ENCODE peak calls at places on chromosomes 12 and 14, in four cellular contexts. E is GM12878, R is K562, B is H1. A is an unnamed sample.

GRCh38 chr14:104431929-104432541 is 147.5 kb upstream of the C14orf180 start:
- DNase-seq in E (no peak), R (no peak), B (no peak), A (no peak)

GRCh38 chr12:91417649-91418048 is 235.0 kb upstream of the DCN start:
- DNase-seq in R (no peak), B (no peak), E (no peak), A (no peak)

GRCh38 chr14:75196468-75196867 is 20.1 kb upstream of the TMED10 start:
- DNase-seq in B (no peak), E (no peak), R (no peak), A (peak; percentile 84)

GRCh38 chr14:77498120-77498979 is at the start of gene ISM2:
- DNase-seq in B (peak; percentile 72), E (no peak), R (peak; percentile 43), A (peak; percentile 44)

GRCh38 chr12:78398750-78399149 is 465.8 kb upstream of the SYT1 start:
- DNase-seq in R (no peak), B (no peak), E (no peak), A (no peak)

GRCh38 chr14:87066221-87066817 is 926.7 kb downstream of the GALC start:
- DNase-seq in B (no peak), R (no peak), E (no peak), A (peak; percentile 3)

GRCh38 chr12:51976376-51977160 is 25.1 kb downstream of the ACVR1B start:
- DNase-seq in R (no peak), E (no peak), B (no peak), A (peak; percentile 92)

GRCh38 chr12:72264548-72265175 is 7.5 kb upstream of the TRHDE start:
- DNase-seq in B (no peak), R (peak; percentile 16), E (no peak), A (peak; percentile 19)

GRCh38 chr12:114869091-114869834 is 185.3 kb upstream of the TBX3 start:
- DNase-seq in E (no peak), B (no peak), R (no peak), A (no peak)

GRCh38 chr12:49236423-49236822 is 28.5 kb upstream of the TUBA1C start:
- DNase-seq in R (no peak), B (no peak), E (no peak), A (no peak)

GRCh38 chr14:89137514-89138163 is 279.4 kb downstream of the FOXN3 start:
- DNase-seq in B (no peak), R (peak; percentile 10), E (no peak), A (peak; percentile 45)

GRCh38 chr12:104571328-104571727 is 114.6 kb downstream of the CHST11 start:
- DNase-seq in R (no peak), E (peak; percentile 57), B (no peak), A (no peak)

GRCh38 chr12:61920230-61920629 is 340.0 kb upstream of the USP15 start:
- DNase-seq in R (no peak), E (no peak), B (no peak), A (no peak)

GRCh38 chr12:53268637-53269562 is 801 bp downstream of the ESPL1 start:
- DNase-seq in E (no peak), R (peak; percentile 24), B (no peak), A (no peak)

GRCh38 chr12:123948401-123949117 is 24.1 kb downstream of the CCDC92 start:
- DNase-seq in E (no peak), B (no peak), R (no peak), A (no peak)

GRCh38 chr14:55609681-55610080 is 29.7 kb downstream of the KTN1 start:
- DNase-seq in B (no peak), E (no peak), R (no peak), A (peak; percentile 13)

GRCh38 chr14:93980464-93981201 is 4.3 kb upstream of the ASB2 start:
- DNase-seq in E (no peak), R (no peak), B (no peak), A (no peak)

GRCh38 chr14:105283899-105284298 is 16.9 kb downstream of the BRF1 start:
- DNase-seq in B (no peak), R (no peak), E (no peak), A (no peak)

GRCh38 chr14:103517626-103518415 is 4.8 kb downstream of the CKB start:
- DNase-seq in B (peak; percentile 67), R (no peak), E (no peak), A (no peak)

GRCh38 chr12:69196302-69197288 is 42.8 kb upstream of the CPSF6 start:
- DNase-seq in R (peak; percentile 12), E (no peak), B (no peak), A (peak; percentile 10)

GRCh38 chr12:49264873-49265792 is at the start of gene TUBA1C:
- DNase-seq in E (peak; percentile 57), B (peak; percentile 97), R (peak; percentile 99), A (peak; percentile 88)

GRCh38 chr14:90140298-90140955 is 78.6 kb downstream of the KCNK13 start:
- DNase-seq in R (no peak), B (no peak), E (no peak), A (no peak)

GRCh38 chr12:24661657-24662096 is 287.2 kb downstream of the BCAT1 start:
- DNase-seq in R (no peak), E (no peak), B (no peak), A (peak; percentile 70)

GRCh38 chr12:69816082-69816481 is 8.9 kb upstream of the MYRFL start:
- DNase-seq in E (peak; percentile 5), B (no peak), R (no peak), A (no peak)

GRCh38 chr14:72847721-72848120 is 46.2 kb downstream of the DPF3 start:
- DNase-seq in B (no peak), E (no peak), R (no peak), A (no peak)

GRCh38 chr12:48997719-48998496 is 1.3 kb downstream of the DDN start:
- DNase-seq in E (no peak), B (peak; percentile 84), R (peak; percentile 79), A (no peak)

GRCh38 chr12:58777815-58778214 is 142.5 kb downstream of the LRIG3 start:
- DNase-seq in E (no peak), B (no peak), R (no peak), A (no peak)
- TF ChIP-seq HDAC6 in E (no peak), B (no peak), R (no peak), A (no peak)

GRCh38 chr12:85147331-85147730 is 111.2 kb downstream of the LRRIQ1 start:
- DNase-seq in B (no peak), R (no peak), E (no peak), A (no peak)
- TF ChIP-seq BRCA1 in B (no peak), R (no peak), E (no peak), A (no peak)

DNA sequence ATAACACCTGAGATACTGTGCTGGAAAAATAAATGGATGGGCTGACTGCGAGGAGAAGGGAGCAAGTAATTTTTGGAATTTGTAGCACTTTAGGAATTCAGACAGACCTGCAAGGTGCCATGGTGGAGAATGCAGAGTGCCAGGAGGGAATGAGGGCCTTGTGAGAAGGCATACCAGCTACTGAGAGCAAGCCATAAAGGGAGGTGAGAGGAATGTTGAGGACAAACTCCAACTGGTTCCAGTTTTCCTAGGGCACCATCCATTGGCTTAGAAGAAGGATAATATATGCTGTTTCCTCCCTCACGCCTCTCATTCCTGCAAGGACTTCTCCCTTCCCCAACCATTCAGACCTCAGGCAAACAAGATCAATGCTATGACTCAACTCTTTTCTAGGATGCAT is 11.2 kb upstream of the DAAM1 start:
- DNase-seq in R (no peak), B (no peak), E (no peak), A (no peak)
- TF ChIP-seq HDAC6 in R (no peak), B (no peak), E (no peak), A (no peak)

GRCh38 chr12:8664228-8664963 is 1.8 kb upstream of the MFAP5 start:
- DNase-seq in B (no peak), E (no peak), R (no peak), A (no peak)
- TF ChIP-seq BRCA1 in B (no peak), E (no peak), R (no peak), A (no peak)

DNA sequence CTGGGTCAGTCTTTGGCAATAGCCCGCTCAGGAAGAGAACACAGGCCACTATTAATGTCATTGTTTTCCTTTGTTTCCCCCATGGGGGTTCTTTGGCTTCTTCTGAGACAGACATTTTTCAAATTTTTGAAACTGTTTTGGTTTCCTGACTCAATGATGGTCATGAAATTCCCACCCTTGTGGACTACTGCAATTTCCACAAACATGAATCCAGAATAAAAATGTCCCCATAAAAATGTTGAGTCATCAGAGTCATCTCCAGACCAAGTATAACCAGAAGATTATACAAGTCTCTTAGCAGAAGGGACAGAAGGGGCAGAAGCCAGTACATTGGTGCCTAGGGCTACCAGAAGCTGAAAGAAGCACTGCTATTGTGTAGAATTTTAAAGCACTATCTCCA is 29.1 kb downstream of the SLCO1A2 start:
- DNase-seq in E (no peak), R (no peak), B (no peak), A (no peak)
- TF ChIP-seq HDAC6 in E (no peak), R (no peak), B (no peak), A (no peak)

GRCh38 chr14:20456971-20457370 is 1.9 kb downstream of the APEX1 start:
- DNase-seq in B (no peak), R (no peak), E (no peak), A (no peak)

GRCh38 chr14:20455355-20456300 is 602 bp downstream of the APEX1 start:
- DNase-seq in B (no peak), E (no peak), R (peak; percentile 84), A (no peak)

GRCh38 chr14:20461230-20462141 is at the start of gene PIP4P1:
- DNase-seq in B (peak; percentile 94), R (peak; percentile 90), E (peak; percentile 100), A (peak; percentile 100)

GRCh38 chr14:20458031-20458789 is 3.0 kb downstream of the PIP4P1 start:
- DNase-seq in E (no peak), B (no peak), R (no peak), A (no peak)

DNA sequence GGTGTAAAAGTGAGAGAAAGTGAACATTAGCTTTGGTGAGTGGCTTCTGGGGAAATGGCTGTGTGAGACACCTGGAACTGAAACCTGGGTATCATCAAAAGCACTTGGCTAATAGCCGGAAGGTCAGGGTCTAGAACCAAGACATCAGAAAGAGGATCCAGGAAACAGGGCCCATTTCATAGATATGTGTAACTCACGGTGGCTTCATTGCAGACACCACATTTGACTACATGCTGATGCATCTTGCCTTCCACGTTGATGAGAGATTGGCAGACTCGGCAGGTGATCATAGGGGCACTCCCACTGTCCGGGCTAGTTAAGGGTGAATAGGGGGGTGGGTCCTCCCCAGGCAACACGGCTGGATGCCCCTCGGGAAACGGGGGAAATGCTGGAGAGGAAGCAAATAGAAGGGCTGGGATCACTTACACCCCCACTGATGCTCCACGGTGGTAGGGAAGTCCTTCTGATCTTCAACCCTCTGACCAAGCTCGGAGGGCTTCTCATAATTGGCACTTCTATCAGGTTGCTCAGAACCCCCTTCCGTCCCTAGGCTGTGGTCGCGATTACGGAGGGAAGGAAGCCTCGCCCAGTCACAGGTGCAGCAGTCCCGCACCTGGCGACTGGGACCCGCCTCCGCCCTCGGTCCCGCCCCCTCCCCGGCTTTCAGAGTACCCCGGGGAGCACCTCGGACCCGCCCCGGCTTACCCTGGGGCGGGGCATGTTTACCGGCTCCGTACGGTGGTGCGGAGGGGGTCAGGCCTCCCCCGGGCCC is 590 bp downstream of the PIP4P1 start:
- DNase-seq in R (peak; percentile 29), B (peak; percentile 75), E (peak; percentile 27), A (no peak)
- TF ChIP-seq BRCA1 in R (no peak), B (no peak), E (no peak), A (no peak)

A was measured in HepG2.